ENCODE peak calls at places on chromosomes 6 and 20, in ten cellular contexts. S is stimulated activated CD4-positive, alpha-beta T cell treated with anti-CD3 and anti-CD28 coated beads, Interleukin-1b, Interleukin-23, amount 100 ng/mL, for 24 hours; B is fibroblast of the conjunctiva; C is fibroblast of lung; W is NCI-H510A treated with DMSO at 0.1 percent for 48 hours; N is dorsolateral prefrontal cortex; K is CD8-positive, alpha-beta memory T cell; G is T follicular helper cell; A is mesendoderm; R is CD4-positive, CD25-positive, alpha-beta regulatory T cell. E is an unnamed sample.

GRCh38 chr6:25981529-25982263 is 19.1 kb downstream of the TRIM38 start:
- DNase-seq in S (no peak), B (no peak), C (no peak), W (peak), N (no peak), K (no peak), G (no peak), A (no peak), R (no peak), E (no peak)

GRCh38 chr6:129686941-129687627 is 22.9 kb downstream of the ARHGAP18 start:
- DNase-seq in S (no peak), B (no peak), C (peak), W (no peak), N (no peak), K (peak), G (no peak), A (no peak), R (peak), E (no peak)

GRCh38 chr20:64113444-64113775 is 6.0 kb upstream of the NPBWR2 start:
- DNase-seq in S (no peak), B (no peak), C (no peak), W (no peak), N (no peak), K (no peak), G (no peak), A (no peak), R (no peak), E (no peak)

GRCh38 chr6:108562503-108562993 is 1.8 kb downstream of the FOXO3 start:
- DNase-seq in S (no peak), B (peak), C (peak), W (peak), N (peak), K (no peak), G (no peak), A (peak), R (no peak), E (no peak)

GRCh38 chr6:108914235-108915022 is 66.2 kb downstream of the ARMC2 start:
- DNase-seq in S (peak), B (no peak), C (no peak), W (no peak), N (no peak), K (peak), G (peak), A (peak), R (peak), E (peak)

GRCh38 chr6:151550618-151551017 is 56.8 kb downstream of the CCDC170 start:
- DNase-seq in S (no peak), B (no peak), C (no peak), W (no peak), N (no peak), K (no peak), G (no peak), A (no peak), R (no peak), E (no peak)

GRCh38 chr6:15881150-15881549 is 218.3 kb upstream of the DTNBP1 start:
- DNase-seq in S (no peak), B (no peak), C (no peak), W (no peak), N (no peak), K (no peak), G (no peak), A (no peak), R (no peak), E (no peak)

GRCh38 chr20:32902456-32903420 is 44.0 kb downstream of the EFCAB8 start:
- DNase-seq in S (peak), B (peak), C (peak), W (peak), N (peak), K (peak), G (peak), A (peak), R (peak), E (peak)

GRCh38 chr6:4614637-4615036 is 161.6 kb upstream of the CDYL start:
- DNase-seq in S (no peak), B (no peak), C (no peak), W (no peak), N (no peak), K (no peak), G (no peak), A (no peak), R (no peak), E (no peak)

GRCh38 chr6:15621203-15622044 is 41.4 kb downstream of the DTNBP1 start:
- DNase-seq in S (no peak), B (no peak), C (no peak), W (peak), N (no peak), K (no peak), G (no peak), A (peak), R (no peak), E (no peak)

GRCh38 chr20:57586370-57586793 is 25.5 kb downstream of the PCK1 start:
- DNase-seq in S (no peak), B (no peak), C (no peak), W (no peak), N (no peak), K (no peak), G (no peak), A (no peak), R (no peak), E (no peak)

GRCh38 chr20:47066484-47067270 is 172.0 kb downstream of the EYA2 start:
- DNase-seq in S (no peak), B (peak), C (peak), W (no peak), N (no peak), K (no peak), G (no peak), A (no peak), R (no peak), E (no peak)

E was measured in activated T-helper 1 cell treated with anti-CD3 and anti-CD28 coated beads, Interleukin-2, amount 50 U/mL, for 16 hours.